ENCODE peak calls at places on chromosomes 13 and 19, in ten cellular contexts. K is stimulated activated CD8-positive, alpha-beta memory T cell treated with anti-CD3 and anti-CD28 coated beads, Interleukin-7, amount 100 ng/mL, for 1 hour; G is stimulated activated CD4-positive, alpha-beta T cell treated with anti-CD3 and anti-CD28 coated beads, TNF-alpha, amount 100 ng/mL, for 1 hour; J is HTR-8/SVneo; U is AG10803; I is foreskin fibroblast; A is NCI-H345; D is OCI-LY7; W is GM04503; V is GM12891. Z is an unnamed sample.

GRCh38 chr19:49355890-49356289 is 6.3 kb downstream of the TEAD2 start:
- DNase-seq in K (no peak), G (no peak), J (no peak), U (peak; percentile 48), I (peak; percentile 58), A (no peak), D (no peak), W (no peak), V (no peak), Z (no peak)

GRCh38 chr13:107438251-107438650 is 777.1 kb downstream of the LIG4 start:
- DNase-seq in K (no peak), G (no peak), J (no peak), U (no peak), I (no peak), A (no peak), D (no peak), W (no peak), V (no peak), Z (no peak)

GRCh38 chr19:3721131-3721899 is 13.1 kb downstream of the TJP3 start:
- DNase-seq in K (peak; percentile 68), G (peak; percentile 72), J (peak; percentile 75), U (peak; percentile 74), I (peak; percentile 92), A (peak; percentile 94), D (peak; percentile 85), W (no peak), V (peak; percentile 94), Z (peak; percentile 82)

GRCh38 chr13:40288259-40288658 is 378.2 kb downstream of the FOXO1 start:
- DNase-seq in K (no peak), G (no peak), J (no peak), U (no peak), I (no peak), A (no peak), D (no peak), W (no peak), V (no peak), Z (no peak)

GRCh38 chr19:39146686-39147450 is 21.3 kb downstream of the PAK4 start:
- DNase-seq in K (no peak), G (no peak), J (no peak), U (no peak), I (no peak), A (no peak), D (no peak), W (no peak), V (no peak), Z (no peak)

GRCh38 chr19:10987621-10988297 is 26.9 kb downstream of the SMARCA4 start:
- DNase-seq in K (no peak), G (no peak), J (no peak), U (no peak), I (no peak), A (no peak), D (no peak), W (no peak), V (no peak), Z (no peak)

GRCh38 chr19:52296400-52296772 is 583 bp upstream of the ZNF480 start:
- DNase-seq in K (no peak), G (no peak), J (no peak), U (no peak), I (no peak), A (no peak), D (no peak), W (no peak), V (no peak), Z (no peak)

GRCh38 chr19:5114713-5115112 is 145.8 kb downstream of the KDM4B start:
- DNase-seq in K (no peak), G (no peak), J (no peak), U (no peak), I (no peak), A (no peak), D (no peak), W (no peak), V (no peak), Z (no peak)

GRCh38 chr13:78601124-78601885 is 2.0 kb downstream of the POU4F1 start:
- DNase-seq in K (no peak), G (no peak), J (no peak), U (no peak), I (peak; percentile 50), A (no peak), D (no peak), W (no peak), V (no peak), Z (no peak)

GRCh38 chr13:29436291-29436690 is 159.2 kb downstream of the SLC7A1 start:
- DNase-seq in K (no peak), G (no peak), J (no peak), U (peak; percentile 70), I (peak; percentile 71), A (no peak), D (no peak), W (peak; percentile 49), V (no peak), Z (no peak)

GRCh38 chr13:106566682-106567420 is 1.1 kb downstream of the ARGLU1 start:
- DNase-seq in K (peak; percentile 3), G (no peak), J (peak; percentile 31), U (peak; percentile 54), I (peak; percentile 78), A (peak; percentile 43), D (peak; percentile 67), W (no peak), V (peak; percentile 50), Z (no peak)

GRCh38 chr19:12939292-12939606 is 840 bp downstream of the CALR start:
- DNase-seq in K (no peak), G (no peak), J (no peak), U (peak; percentile 49), I (peak; percentile 82), A (no peak), D (peak; percentile 66), W (no peak), V (no peak), Z (no peak)

GRCh38 chr19:29265436-29265835 is 52.5 kb upstream of the UQCRFS1 start:
- DNase-seq in K (no peak), G (no peak), J (no peak), U (no peak), I (no peak), A (no peak), D (no peak), W (no peak), V (no peak), Z (no peak)

GRCh38 chr13:94309997-94310842 is 169.3 kb downstream of the DCT start:
- DNase-seq in K (no peak), G (no peak), J (peak; percentile 57), U (peak; percentile 88), I (peak; percentile 77), A (no peak), D (no peak), W (peak; percentile 74), V (no peak), Z (no peak)

GRCh38 chr13:60572003-60572792 is 175.2 kb downstream of the TDRD3 start:
- DNase-seq in K (no peak), G (no peak), J (no peak), U (peak; percentile 42), I (peak; percentile 69), A (peak; percentile 9), D (no peak), W (no peak), V (no peak), Z (no peak)

Z was measured in activated T-helper 1 cell treated with anti-CD3 and anti-CD28 coated beads, Interleukin-2, amount 50 U/mL, for 16 hours.